ENCODE peak calls at places on chromosomes 16 and 17, in nine cellular contexts. Z, C, A, U, S, G, V, M and N are unnamed samples.

GRCh38 chr16:75254359-75254837 is 3.0 kb upstream of the BCAR1 start:
- DNase-seq in Z (no peak), C (peak), A (peak), U (peak), S (peak), G (no peak), V (no peak), M (no peak), N (no peak)

GRCh38 chr17:48990882-48991357 is 6.3 kb upstream of the IGF2BP1 start:
- DNase-seq in Z (no peak), C (no peak), A (no peak), U (no peak), S (no peak), G (no peak), V (peak), M (no peak), N (no peak)

GRCh38 chr17:2259769-2260536 is 43.6 kb downstream of the SMG6 start:
- DNase-seq in Z (no peak), C (no peak), A (no peak), U (no peak), S (no peak), G (no peak), V (no peak), M (no peak), N (no peak)

GRCh38 chr17:9244066-9245052 is 223.0 kb downstream of the NTN1 start:
- DNase-seq in Z (no peak), C (no peak), A (no peak), U (peak), S (peak), G (no peak), V (no peak), M (peak), N (no peak)

GRCh38 chr17:28948873-28949184 is 2.5 kb downstream of the PHF12 start:
- DNase-seq in Z (no peak), C (no peak), A (no peak), U (no peak), S (no peak), G (no peak), V (no peak), M (no peak), N (no peak)

GRCh38 chr16:27472091-27473020 is 70.4 kb downstream of the IL21R start:
- DNase-seq in Z (no peak), C (no peak), A (no peak), U (no peak), S (no peak), G (no peak), V (no peak), M (no peak), N (no peak)

GRCh38 chr16:67278773-67279295 is 498 bp upstream of the PLEKHG4 start:
- DNase-seq in Z (no peak), C (no peak), A (no peak), U (no peak), S (no peak), G (no peak), V (peak), M (no peak), N (no peak)

GRCh38 chr16:68083861-68084503 is 1.2 kb upstream of the NFATC3 start:
- DNase-seq in Z (no peak), C (peak), A (no peak), U (no peak), S (peak), G (no peak), V (no peak), M (no peak), N (no peak)

GRCh38 chr17:80512233-80512632 is 32.4 kb upstream of the RPTOR start:
- DNase-seq in Z (no peak), C (no peak), A (no peak), U (no peak), S (no peak), G (no peak), V (no peak), M (no peak), N (no peak)

GRCh38 chr16:88914750-88915368 is 48.4 kb upstream of the PABPN1L start:
- DNase-seq in Z (no peak), C (no peak), A (no peak), U (no peak), S (peak), G (no peak), V (no peak), M (peak), N (no peak)

GRCh38 chr17:60333628-60334031 is 58.3 kb downstream of the USP32 start:
- DNase-seq in Z (no peak), C (no peak), A (no peak), U (no peak), S (peak), G (no peak), V (no peak), M (no peak), N (no peak)

GRCh38 chr16:72214821-72215220 is 42.9 kb upstream of the PMFBP1 start:
- DNase-seq in Z (no peak), C (no peak), A (no peak), U (no peak), S (no peak), G (no peak), V (no peak), M (no peak), N (no peak)

GRCh38 chr16:20612551-20613470 is 36.6 kb upstream of the ACSM2B start:
- DNase-seq in Z (no peak), C (no peak), A (no peak), U (peak), S (peak), G (peak), V (no peak), M (no peak), N (no peak)

GRCh38 chr17:74049167-74049797 is 154.2 kb upstream of the RPL38 start:
- DNase-seq in Z (no peak), C (no peak), A (no peak), U (no peak), S (no peak), G (no peak), V (no peak), M (no peak), N (no peak)

GRCh38 chr17:10155334-10156081 is 42.9 kb downstream of the GAS7 start:
- DNase-seq in Z (no peak), C (no peak), A (no peak), U (no peak), S (peak), G (no peak), V (no peak), M (no peak), N (no peak)

GRCh38 chr17:80679816-80680215 is 135.2 kb downstream of the RPTOR start:
- DNase-seq in Z (no peak), C (no peak), A (no peak), U (no peak), S (no peak), G (no peak), V (no peak), M (no peak), N (no peak)

GRCh38 chr16:68270353-68270752 is 6.0 kb downstream of the SLC7A6 start:
- DNase-seq in Z (no peak), C (no peak), A (no peak), U (no peak), S (no peak), G (no peak), V (no peak), M (no peak), N (no peak)

GRCh38 chr16:53434436-53435065 is at the start of gene RBL2:
- DNase-seq in Z (no peak), C (peak), A (peak), U (peak), S (peak), G (peak), V (peak), M (no peak), N (peak)

GRCh38 chr16:370443-370842 is at the start of gene MRPL28:
- DNase-seq in Z (peak), C (peak), A (peak), U (peak), S (peak), G (peak), V (peak), M (peak), N (peak)

GRCh38 chr16:53576228-53576627 is 73.2 kb upstream of the AKTIP start:
- DNase-seq in Z (no peak), C (no peak), A (no peak), U (no peak), S (peak), G (no peak), V (no peak), M (no peak), N (no peak)

GRCh38 chr17:49571283-49571682 is 4.4 kb upstream of the NXPH3 start:
- DNase-seq in Z (no peak), C (no peak), A (no peak), U (no peak), S (no peak), G (no peak), V (no peak), M (no peak), N (no peak)

GRCh38 chr17:66698270-66698669 is 136.6 kb upstream of the CACNG5 start:
- DNase-seq in Z (no peak), C (no peak), A (no peak), U (no peak), S (no peak), G (no peak), V (no peak), M (no peak), N (no peak)

GRCh38 chr17:79557724-79558572 is 52.9 kb downstream of the RBFOX3 start:
- DNase-seq in Z (no peak), C (no peak), A (no peak), U (no peak), S (no peak), G (no peak), V (no peak), M (no peak), N (no peak)

GRCh38 chr17:22268912-22269220 is 576.5 kb downstream of the KCNJ18 start:
- DNase-seq in Z (no peak), C (no peak), A (no peak), U (no peak), S (no peak), G (no peak), V (no peak), M (no peak), N (no peak)

GRCh38 chr17:79950711-79951110 is 85.0 kb downstream of the TBC1D16 start:
- DNase-seq in Z (no peak), C (no peak), A (no peak), U (peak), S (no peak), G (no peak), V (no peak), M (no peak), N (no peak)

GRCh38 chr17:70454908-70455307 is 285.6 kb downstream of the KCNJ2 start:
- DNase-seq in Z (no peak), C (no peak), A (no peak), U (no peak), S (no peak), G (no peak), V (no peak), M (no peak), N (no peak)

GRCh38 chr16:13068912-13069583 is 167.7 kb downstream of the SHISA9 start:
- DNase-seq in Z (no peak), C (no peak), A (no peak), U (no peak), S (no peak), G (no peak), V (no peak), M (no peak), N (no peak)

GRCh38 chr16:30395155-30395991 is at the start of gene ZNF48:
- DNase-seq in Z (peak), C (peak), A (peak), U (peak), S (peak), G (no peak), V (peak), M (peak), N (peak)

GRCh38 chr16:67445913-67446907 is 15.3 kb downstream of the HSD11B2 start:
- DNase-seq in Z (no peak), C (no peak), A (no peak), U (no peak), S (peak), G (no peak), V (no peak), M (no peak), N (no peak)

GRCh38 chr16:27244363-27244755 is 24.2 kb downstream of the NSMCE1 start:
- DNase-seq in Z (no peak), C (no peak), A (no peak), U (peak), S (no peak), G (no peak), V (no peak), M (no peak), N (no peak)

GRCh38 chr16:53014287-53014686 is 38.4 kb downstream of the CHD9NB start:
- DNase-seq in Z (no peak), C (no peak), A (no peak), U (no peak), S (no peak), G (no peak), V (no peak), M (no peak), N (no peak)

DNA sequence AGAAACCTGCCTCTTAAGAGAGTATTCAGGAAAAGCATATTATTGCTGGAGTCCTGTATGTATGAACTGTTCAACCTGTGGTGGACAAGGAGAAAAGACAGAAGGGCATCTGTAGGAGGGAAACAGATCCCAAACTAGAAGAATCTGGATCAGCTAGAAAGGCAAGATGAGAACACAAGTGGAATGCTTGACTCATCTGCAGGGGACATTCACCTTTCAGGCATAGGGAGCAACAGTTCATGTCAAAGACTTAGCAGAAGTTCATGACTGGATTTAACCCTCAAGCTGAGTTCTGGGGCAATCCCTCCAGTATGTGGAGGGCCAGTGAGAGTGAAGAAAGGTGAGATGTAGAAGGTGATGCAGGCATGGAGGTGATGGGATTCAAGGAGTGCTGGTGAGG is 135.9 kb upstream of the DYNLRB2 start:
- DNase-seq in Z (no peak), C (no peak), A (no peak), U (no peak), S (no peak), G (no peak), V (no peak), M (no peak), N (no peak)
- TF ChIP-seq CTCF in Z (no peak), C (no peak), A (no peak), U (no peak), S (no peak), G (no peak), V (no peak), M (no peak), N (no peak)

GRCh38 chr16:85553436-85554113 is 59.5 kb upstream of the GSE1 start:
- DNase-seq in Z (peak), C (peak), A (peak), U (peak), S (peak), G (no peak), V (no peak), M (no peak), N (peak)
- TF ChIP-seq CTCF in Z (peak), C (no peak), A (peak), U (no peak), S (no peak), G (peak), V (peak), M (peak), N (peak)

DNA sequence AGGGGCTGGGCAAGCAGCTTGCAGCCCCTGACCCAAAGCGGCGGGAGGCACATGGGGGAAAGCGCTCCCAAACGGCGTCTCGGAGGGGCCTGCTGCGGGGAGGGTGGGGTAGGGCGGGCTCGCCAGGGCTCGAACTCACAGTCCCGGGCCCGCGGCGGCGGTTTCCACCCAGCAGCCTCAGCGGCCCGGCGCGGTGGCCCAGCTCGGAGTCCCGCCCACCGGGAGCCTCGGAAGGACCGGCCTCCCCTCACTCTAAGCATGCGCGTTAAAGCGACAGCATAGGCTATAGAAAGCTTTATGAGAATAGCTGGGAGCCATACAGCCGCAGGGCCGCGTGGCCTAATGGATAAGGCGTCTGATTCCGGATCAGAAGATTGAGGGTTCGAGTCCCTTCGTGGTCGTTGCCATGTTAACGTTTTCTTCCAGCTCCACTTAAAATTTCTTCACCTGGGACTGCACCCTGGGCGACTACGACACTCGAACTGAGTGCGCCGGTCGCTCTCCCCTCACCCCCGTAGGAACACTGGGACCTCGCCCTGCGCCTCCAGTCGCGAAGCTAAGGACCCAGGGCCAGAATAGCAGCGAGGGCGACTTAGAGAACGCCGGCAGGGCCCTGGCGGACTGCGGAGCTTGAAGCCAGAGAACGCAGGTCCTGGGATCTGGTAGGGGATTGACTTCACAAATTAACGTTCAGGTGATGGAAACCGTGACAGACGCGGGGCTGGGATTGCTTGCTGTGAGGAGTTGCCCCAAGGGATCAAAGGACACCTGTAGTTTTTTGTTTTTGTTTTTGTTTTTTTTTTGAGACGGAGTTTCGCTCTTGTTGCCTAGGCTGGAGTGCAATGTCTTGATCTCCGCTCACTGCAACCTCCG is 15.8 kb downstream of the ZNF213 start:
- DNase-seq in Z (peak), C (peak), A (peak), U (peak), S (peak), G (peak), V (peak), M (peak), N (peak)
- TF ChIP-seq CTCF in Z (no peak), C (no peak), A (no peak), U (no peak), S (no peak), G (no peak), V (peak), M (no peak), N (no peak)

DNA sequence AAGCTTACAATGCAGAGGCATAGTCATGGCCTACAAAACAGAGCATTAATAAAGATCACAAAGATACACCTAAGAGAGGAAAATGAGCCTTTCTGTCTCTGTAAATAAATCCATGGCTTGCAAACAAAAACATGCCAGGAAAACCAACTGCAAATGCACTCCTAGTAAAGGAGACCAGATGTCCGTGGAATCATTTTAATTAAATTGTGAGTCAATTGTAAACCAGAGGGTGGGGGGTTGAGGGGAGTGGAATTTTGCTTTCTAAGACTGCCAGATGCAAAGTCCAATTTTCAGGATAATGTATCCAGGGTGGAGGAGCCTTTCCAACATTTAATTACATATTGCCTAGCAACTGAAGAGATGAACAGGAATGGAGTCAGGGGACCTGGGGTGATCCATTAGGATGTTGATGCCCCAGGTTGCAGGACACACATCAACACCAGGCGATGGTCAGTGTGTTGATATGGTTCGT is 390.3 kb upstream of the CCL2 start:
- DNase-seq in Z (no peak), C (no peak), A (no peak), U (no peak), S (no peak), G (no peak), V (no peak), M (no peak), N (no peak)
- TF ChIP-seq CTCF in Z (no peak), C (no peak), A (no peak), U (no peak), S (no peak), G (no peak), V (no peak), M (no peak), N (no peak)

GRCh38 chr17:17924131-17924856 is 47.9 kb downstream of the TOM1L2 start:
- DNase-seq in Z (no peak), C (no peak), A (no peak), U (no peak), S (no peak), G (no peak), V (no peak), M (no peak), N (no peak)

GRCh38 chr17:17919169-17920107 is 52.8 kb downstream of the TOM1L2 start:
- DNase-seq in Z (peak), C (peak), A (peak), U (peak), S (peak), G (peak), V (peak), M (peak), N (peak)

GRCh38 chr17:17924857-17925250 is 47.3 kb downstream of the TOM1L2 start:
- DNase-seq in Z (no peak), C (no peak), A (no peak), U (no peak), S (no peak), G (no peak), V (no peak), M (no peak), N (no peak)

GRCh38 chr17:17922198-17922901 is 49.9 kb downstream of the TOM1L2 start:
- DNase-seq in Z (no peak), C (peak), A (no peak), U (no peak), S (no peak), G (no peak), V (no peak), M (no peak), N (no peak)

DNA sequence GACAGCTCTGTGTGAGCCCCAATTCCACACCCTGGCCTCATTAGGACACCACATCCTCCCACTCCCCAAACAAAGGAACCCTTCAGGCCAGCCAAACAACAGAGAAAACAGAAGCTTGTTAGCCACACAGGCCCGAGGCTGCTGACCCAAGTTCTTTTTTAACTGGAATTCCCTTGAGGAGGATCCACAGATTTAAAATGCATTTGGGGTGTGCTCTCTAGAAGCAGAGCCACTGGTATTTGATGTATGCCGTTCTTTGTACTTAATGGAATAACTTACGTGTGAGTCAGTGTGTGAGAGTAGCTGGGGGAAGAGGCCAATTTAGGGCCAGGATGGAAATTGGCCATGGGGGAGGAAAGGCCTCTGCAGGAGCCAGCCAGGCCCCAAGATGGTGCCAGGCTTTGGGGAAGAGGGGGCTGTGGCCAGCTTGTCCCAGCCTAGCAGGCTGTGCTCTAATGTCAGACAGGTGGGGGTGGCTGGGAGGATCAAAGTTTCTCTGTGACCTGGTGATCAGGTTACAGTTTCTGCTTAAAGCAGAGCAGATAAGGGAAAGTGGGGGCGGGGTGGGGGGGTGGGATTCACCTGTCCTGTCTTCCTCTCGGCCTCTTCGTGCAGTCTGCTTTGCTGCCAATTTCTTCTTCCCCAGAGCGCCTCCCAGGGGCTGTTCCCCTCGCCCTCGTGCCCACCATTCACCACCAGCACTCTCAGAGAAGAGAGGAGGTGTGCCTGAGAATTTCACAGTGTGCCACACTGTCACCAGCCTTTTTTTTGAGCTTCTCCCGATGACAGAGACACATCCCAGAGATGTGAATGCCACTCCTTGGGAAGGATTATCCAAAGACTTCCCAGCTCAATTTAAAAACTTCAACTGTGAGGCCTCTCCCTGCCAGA is 50.8 kb downstream of the TOM1L2 start:
- DNase-seq in Z (peak), C (no peak), A (peak), U (no peak), S (peak), G (no peak), V (peak), M (peak), N (no peak)
- TF ChIP-seq CTCF in Z (no peak), C (no peak), A (no peak), U (no peak), S (no peak), G (no peak), V (no peak), M (no peak), N (no peak)